ENCODE peak calls at places on chromosome 1, in nine cellular contexts. One of them, this sample, is unnamed.

GRCh38 chr1:101483982-101484381 is 247.2 kb downstream of the S1PR1 start:
- DNase-seq in GM04504: no peak
- DNase-seq in stimulated activated naive CD8-positive, alpha-beta T cell treated with anti-CD3 and anti-CD28 coated beads, Interleukin-15, Interleukin-2, amounts not matched to agents 100 U/mL and 50 U/mL, for 24 hours: no peak
- DNase-seq in stimulated activated CD8-positive, alpha-beta memory T cell treated with anti-CD3 and anti-CD28 coated beads, Interleukin-7, amount 100 ng/mL, for 1 hour: no peak
- DNase-seq in fibroblast of mammary gland: no peak
- DNase-seq in pancreas: no peak
- DNase-seq in fibroblast of lung: no peak
- DNase-seq in neuronal stem cell: no peak
- DNase-seq in Calu3: no peak
- DNase-seq in this sample: no peak

GRCh38 chr1:115062542-115063004 is 26.7 kb downstream of the TSPAN2 start:
- DNase-seq in fibroblast of mammary gland: no peak
- DNase-seq in GM04504: no peak
- DNase-seq in fibroblast of lung: no peak
- DNase-seq in neuronal stem cell: no peak
- DNase-seq in pancreas: no peak
- DNase-seq in stimulated activated naive CD8-positive, alpha-beta T cell treated with anti-CD3 and anti-CD28 coated beads, Interleukin-15, Interleukin-2, amounts not matched to agents 100 U/mL and 50 U/mL, for 24 hours: peak
- DNase-seq in Calu3: peak
- DNase-seq in stimulated activated CD8-positive, alpha-beta memory T cell treated with anti-CD3 and anti-CD28 coated beads, Interleukin-7, amount 100 ng/mL, for 1 hour: peak
- DNase-seq in this sample: peak

GRCh38 chr1:24904731-24905354 is 25.2 kb downstream of the RUNX3 start:
- DNase-seq in pancreas: peak
- DNase-seq in fibroblast of lung: no peak
- DNase-seq in neuronal stem cell: no peak
- DNase-seq in stimulated activated CD8-positive, alpha-beta memory T cell treated with anti-CD3 and anti-CD28 coated beads, Interleukin-7, amount 100 ng/mL, for 1 hour: no peak
- DNase-seq in stimulated activated naive CD8-positive, alpha-beta T cell treated with anti-CD3 and anti-CD28 coated beads, Interleukin-15, Interleukin-2, amounts not matched to agents 100 U/mL and 50 U/mL, for 24 hours: peak
- DNase-seq in Calu3: no peak
- DNase-seq in fibroblast of mammary gland: no peak
- DNase-seq in GM04504: no peak
- DNase-seq in this sample: no peak

GRCh38 chr1:24964811-24965570 is 34.9 kb upstream of the RUNX3 start:
- DNase-seq in fibroblast of mammary gland: no peak
- DNase-seq in pancreas: no peak
- DNase-seq in GM04504: no peak
- DNase-seq in neuronal stem cell: no peak
- DNase-seq in fibroblast of lung: no peak
- DNase-seq in stimulated activated naive CD8-positive, alpha-beta T cell treated with anti-CD3 and anti-CD28 coated beads, Interleukin-15, Interleukin-2, amounts not matched to agents 100 U/mL and 50 U/mL, for 24 hours: peak
- DNase-seq in Calu3: no peak
- DNase-seq in stimulated activated CD8-positive, alpha-beta memory T cell treated with anti-CD3 and anti-CD28 coated beads, Interleukin-7, amount 100 ng/mL, for 1 hour: peak
- DNase-seq in this sample: peak

GRCh38 chr1:234214129-234214910 is 158.9 kb upstream of the COA6 start:
- DNase-seq in Calu3: peak
- DNase-seq in stimulated activated naive CD8-positive, alpha-beta T cell treated with anti-CD3 and anti-CD28 coated beads, Interleukin-15, Interleukin-2, amounts not matched to agents 100 U/mL and 50 U/mL, for 24 hours: peak
- DNase-seq in pancreas: peak
- DNase-seq in GM04504: no peak
- DNase-seq in stimulated activated CD8-positive, alpha-beta memory T cell treated with anti-CD3 and anti-CD28 coated beads, Interleukin-7, amount 100 ng/mL, for 1 hour: no peak
- DNase-seq in fibroblast of lung: no peak
- DNase-seq in neuronal stem cell: peak
- DNase-seq in fibroblast of mammary gland: no peak
- DNase-seq in this sample: no peak

GRCh38 chr1:5725855-5726585 is 266.2 kb downstream of the NPHP4 start:
- DNase-seq in fibroblast of mammary gland: no peak
- DNase-seq in GM04504: no peak
- DNase-seq in fibroblast of lung: no peak
- DNase-seq in stimulated activated naive CD8-positive, alpha-beta T cell treated with anti-CD3 and anti-CD28 coated beads, Interleukin-15, Interleukin-2, amounts not matched to agents 100 U/mL and 50 U/mL, for 24 hours: no peak
- DNase-seq in stimulated activated CD8-positive, alpha-beta memory T cell treated with anti-CD3 and anti-CD28 coated beads, Interleukin-7, amount 100 ng/mL, for 1 hour: no peak
- DNase-seq in neuronal stem cell: no peak
- DNase-seq in pancreas: no peak
- DNase-seq in Calu3: no peak
- DNase-seq in this sample: no peak

GRCh38 chr1:39204441-39205081 is at the start of gene MACF1:
- DNase-seq in Calu3: no peak
- DNase-seq in fibroblast of lung: peak
- DNase-seq in stimulated activated naive CD8-positive, alpha-beta T cell treated with anti-CD3 and anti-CD28 coated beads, Interleukin-15, Interleukin-2, amounts not matched to agents 100 U/mL and 50 U/mL, for 24 hours: peak
- DNase-seq in GM04504: peak
- DNase-seq in neuronal stem cell: no peak
- DNase-seq in fibroblast of mammary gland: peak
- DNase-seq in stimulated activated CD8-positive, alpha-beta memory T cell treated with anti-CD3 and anti-CD28 coated beads, Interleukin-7, amount 100 ng/mL, for 1 hour: no peak
- DNase-seq in pancreas: no peak
- DNase-seq in this sample: no peak

GRCh38 chr1:244237445-244237844 is 186.4 kb downstream of the ZBTB18 start:
- DNase-seq in fibroblast of mammary gland: no peak
- DNase-seq in fibroblast of lung: no peak
- DNase-seq in GM04504: no peak
- DNase-seq in stimulated activated CD8-positive, alpha-beta memory T cell treated with anti-CD3 and anti-CD28 coated beads, Interleukin-7, amount 100 ng/mL, for 1 hour: no peak
- DNase-seq in stimulated activated naive CD8-positive, alpha-beta T cell treated with anti-CD3 and anti-CD28 coated beads, Interleukin-15, Interleukin-2, amounts not matched to agents 100 U/mL and 50 U/mL, for 24 hours: no peak
- DNase-seq in Calu3: no peak
- DNase-seq in neuronal stem cell: no peak
- DNase-seq in pancreas: no peak
- DNase-seq in this sample: no peak

GRCh38 chr1:215539803-215540575 is 27.1 kb upstream of the KCTD3 start:
- DNase-seq in neuronal stem cell: no peak
- DNase-seq in stimulated activated naive CD8-positive, alpha-beta T cell treated with anti-CD3 and anti-CD28 coated beads, Interleukin-15, Interleukin-2, amounts not matched to agents 100 U/mL and 50 U/mL, for 24 hours: no peak
- DNase-seq in stimulated activated CD8-positive, alpha-beta memory T cell treated with anti-CD3 and anti-CD28 coated beads, Interleukin-7, amount 100 ng/mL, for 1 hour: no peak
- DNase-seq in fibroblast of mammary gland: peak
- DNase-seq in Calu3: peak
- DNase-seq in pancreas: no peak
- DNase-seq in fibroblast of lung: peak
- DNase-seq in GM04504: no peak
- DNase-seq in this sample: no peak

GRCh38 chr1:227038401-227038800 is 98.3 kb downstream of the COQ8A start:
- DNase-seq in stimulated activated CD8-positive, alpha-beta memory T cell treated with anti-CD3 and anti-CD28 coated beads, Interleukin-7, amount 100 ng/mL, for 1 hour: no peak
- DNase-seq in GM04504: no peak
- DNase-seq in neuronal stem cell: no peak
- DNase-seq in fibroblast of lung: no peak
- DNase-seq in Calu3: no peak
- DNase-seq in pancreas: no peak
- DNase-seq in fibroblast of mammary gland: peak
- DNase-seq in stimulated activated naive CD8-positive, alpha-beta T cell treated with anti-CD3 and anti-CD28 coated beads, Interleukin-15, Interleukin-2, amounts not matched to agents 100 U/mL and 50 U/mL, for 24 hours: no peak
- DNase-seq in this sample: no peak

GRCh38 chr1:245549981-245550701 is 395.4 kb downstream of the KIF26B start:
- DNase-seq in stimulated activated CD8-positive, alpha-beta memory T cell treated with anti-CD3 and anti-CD28 coated beads, Interleukin-7, amount 100 ng/mL, for 1 hour: no peak
- DNase-seq in fibroblast of lung: no peak
- DNase-seq in pancreas: no peak
- DNase-seq in fibroblast of mammary gland: no peak
- DNase-seq in stimulated activated naive CD8-positive, alpha-beta T cell treated with anti-CD3 and anti-CD28 coated beads, Interleukin-15, Interleukin-2, amounts not matched to agents 100 U/mL and 50 U/mL, for 24 hours: no peak
- DNase-seq in GM04504: no peak
- DNase-seq in neuronal stem cell: no peak
- DNase-seq in Calu3: no peak
- DNase-seq in this sample: no peak

GRCh38 chr1:17207966-17208418 is 3.1 kb downstream of the PADI1 start:
- DNase-seq in stimulated activated naive CD8-positive, alpha-beta T cell treated with anti-CD3 and anti-CD28 coated beads, Interleukin-15, Interleukin-2, amounts not matched to agents 100 U/mL and 50 U/mL, for 24 hours: peak
- DNase-seq in pancreas: no peak
- DNase-seq in fibroblast of mammary gland: peak
- DNase-seq in fibroblast of lung: peak
- DNase-seq in GM04504: peak
- DNase-seq in Calu3: peak
- DNase-seq in neuronal stem cell: no peak
- DNase-seq in stimulated activated CD8-positive, alpha-beta memory T cell treated with anti-CD3 and anti-CD28 coated beads, Interleukin-7, amount 100 ng/mL, for 1 hour: no peak
- DNase-seq in this sample: no peak

GRCh38 chr1:91997607-91998195 is 32.1 kb upstream of the EPHX4 start:
- DNase-seq in stimulated activated CD8-positive, alpha-beta memory T cell treated with anti-CD3 and anti-CD28 coated beads, Interleukin-7, amount 100 ng/mL, for 1 hour: no peak
- DNase-seq in stimulated activated naive CD8-positive, alpha-beta T cell treated with anti-CD3 and anti-CD28 coated beads, Interleukin-15, Interleukin-2, amounts not matched to agents 100 U/mL and 50 U/mL, for 24 hours: peak
- DNase-seq in Calu3: peak
- DNase-seq in fibroblast of lung: peak
- DNase-seq in pancreas: no peak
- DNase-seq in neuronal stem cell: peak
- DNase-seq in GM04504: peak
- DNase-seq in fibroblast of mammary gland: peak
- DNase-seq in this sample: no peak

GRCh38 chr1:112325504-112325903 is 70.5 kb upstream of the CTTNBP2NL start:
- DNase-seq in neuronal stem cell: no peak
- DNase-seq in GM04504: no peak
- DNase-seq in pancreas: no peak
- DNase-seq in stimulated activated naive CD8-positive, alpha-beta T cell treated with anti-CD3 and anti-CD28 coated beads, Interleukin-15, Interleukin-2, amounts not matched to agents 100 U/mL and 50 U/mL, for 24 hours: no peak
- DNase-seq in Calu3: no peak
- DNase-seq in fibroblast of mammary gland: no peak
- DNase-seq in fibroblast of lung: no peak
- DNase-seq in stimulated activated CD8-positive, alpha-beta memory T cell treated with anti-CD3 and anti-CD28 coated beads, Interleukin-7, amount 100 ng/mL, for 1 hour: no peak
- DNase-seq in this sample: no peak

This sample was measured in effector memory CD4-positive, alpha-beta T cell.